ENCODE peak calls at places on chromosome 15, in nine cellular contexts. W is cardiac fibroblast; D is HCT116; T is CD8-positive, alpha-beta T cell; O is RWPE1; P is lower lobe of right lung; Y is heart right ventricle; V is epithelial cell of esophagus; J is AG04449. N is an unnamed sample.

GRCh38 chr15:38176155-38176554 is 76.5 kb upstream of the SPRED1 start:
- DNase-seq in W (peak), D (no peak), T (no peak), O (peak), P (no peak), Y (no peak), V (peak), J (peak), N (no peak)

GRCh38 chr15:25136119-25136518 is 181.3 kb downstream of the SNRPN start:
- DNase-seq in W (peak), D (no peak), T (no peak), O (no peak), P (no peak), Y (no peak), V (peak), J (no peak), N (no peak)

GRCh38 chr15:34182942-34183341 is 27.0 kb downstream of the KATNBL1 start:
- DNase-seq in W (no peak), D (no peak), T (no peak), O (peak), P (no peak), Y (no peak), V (peak), J (no peak), N (no peak)

GRCh38 chr15:73869216-73869995 is 4.0 kb upstream of the TBC1D21 start:
- DNase-seq in W (no peak), D (no peak), T (no peak), O (no peak), P (no peak), Y (no peak), V (no peak), J (no peak), N (no peak)

GRCh38 chr15:39179980-39180379 is 400.9 kb upstream of the THBS1 start:
- DNase-seq in W (no peak), D (no peak), T (no peak), O (no peak), P (no peak), Y (no peak), V (no peak), J (no peak), N (no peak)

GRCh38 chr15:74727727-74728126 is 2.4 kb upstream of the CYP1A1 start:
- DNase-seq in W (no peak), D (no peak), T (no peak), O (no peak), P (no peak), Y (peak), V (no peak), J (no peak), N (no peak)

GRCh38 chr15:77697893-77698292 is 65.2 kb upstream of the LINGO1 start:
- DNase-seq in W (no peak), D (no peak), T (no peak), O (no peak), P (no peak), Y (no peak), V (no peak), J (no peak), N (no peak)

GRCh38 chr15:49832421-49832980 is 211.7 kb downstream of the DTWD1 start:
- DNase-seq in W (peak), D (no peak), T (no peak), O (no peak), P (no peak), Y (no peak), V (peak), J (no peak), N (no peak)

GRCh38 chr15:101723161-101723873 is 956 bp downstream of the TARS3 start:
- DNase-seq in W (peak), D (no peak), T (peak), O (peak), P (no peak), Y (no peak), V (peak), J (no peak), N (no peak)

DNA sequence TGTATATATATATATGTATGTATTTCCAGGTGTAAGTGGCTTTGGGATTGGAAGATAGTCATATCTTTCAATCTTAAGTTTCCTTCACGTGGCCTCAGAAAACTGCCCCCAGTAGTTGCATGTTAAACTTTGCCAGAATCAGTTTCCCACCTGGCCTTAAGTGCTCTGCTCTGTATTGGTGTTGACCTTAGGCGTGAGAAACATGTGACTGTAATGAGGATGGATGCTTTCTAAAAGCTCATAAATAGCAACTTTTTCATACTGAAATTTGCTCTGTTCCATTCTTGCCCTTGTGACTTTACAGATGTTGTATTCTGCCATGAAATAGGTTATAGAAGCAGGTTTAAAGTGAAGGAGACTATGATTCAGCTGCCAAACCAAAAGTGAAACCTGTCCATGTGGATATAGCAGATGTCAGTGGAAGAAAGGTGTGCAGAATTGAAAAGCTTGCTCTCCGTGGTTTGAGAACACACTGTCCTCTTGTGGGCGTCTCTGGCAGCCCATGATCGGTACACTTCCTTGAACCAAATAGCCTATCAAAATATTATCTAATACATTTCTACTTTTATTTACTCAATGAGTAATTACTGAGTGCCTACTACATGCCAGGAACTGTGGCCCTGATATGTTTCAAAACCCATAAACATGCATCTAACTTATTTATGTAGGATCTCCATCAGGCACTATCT is 15.8 kb downstream of the SCG5 start:
- DNase-seq in W (peak), D (no peak), T (no peak), O (peak), P (no peak), Y (no peak), V (peak), J (no peak), N (no peak)
- TF ChIP-seq CTCF in W (peak), D (no peak), T (no peak), O (peak), P (no peak), Y (no peak), V (peak), J (no peak), N (no peak)

GRCh38 chr15:92693922-92694331 is 38.4 kb upstream of the FAM174B start:
- DNase-seq in W (peak), D (peak), T (no peak), O (no peak), P (no peak), Y (no peak), V (no peak), J (no peak), N (no peak)
- TF ChIP-seq CTCF in W (peak), D (peak), T (no peak), O (no peak), P (no peak), Y (no peak), V (peak), J (peak), N (no peak)

DNA sequence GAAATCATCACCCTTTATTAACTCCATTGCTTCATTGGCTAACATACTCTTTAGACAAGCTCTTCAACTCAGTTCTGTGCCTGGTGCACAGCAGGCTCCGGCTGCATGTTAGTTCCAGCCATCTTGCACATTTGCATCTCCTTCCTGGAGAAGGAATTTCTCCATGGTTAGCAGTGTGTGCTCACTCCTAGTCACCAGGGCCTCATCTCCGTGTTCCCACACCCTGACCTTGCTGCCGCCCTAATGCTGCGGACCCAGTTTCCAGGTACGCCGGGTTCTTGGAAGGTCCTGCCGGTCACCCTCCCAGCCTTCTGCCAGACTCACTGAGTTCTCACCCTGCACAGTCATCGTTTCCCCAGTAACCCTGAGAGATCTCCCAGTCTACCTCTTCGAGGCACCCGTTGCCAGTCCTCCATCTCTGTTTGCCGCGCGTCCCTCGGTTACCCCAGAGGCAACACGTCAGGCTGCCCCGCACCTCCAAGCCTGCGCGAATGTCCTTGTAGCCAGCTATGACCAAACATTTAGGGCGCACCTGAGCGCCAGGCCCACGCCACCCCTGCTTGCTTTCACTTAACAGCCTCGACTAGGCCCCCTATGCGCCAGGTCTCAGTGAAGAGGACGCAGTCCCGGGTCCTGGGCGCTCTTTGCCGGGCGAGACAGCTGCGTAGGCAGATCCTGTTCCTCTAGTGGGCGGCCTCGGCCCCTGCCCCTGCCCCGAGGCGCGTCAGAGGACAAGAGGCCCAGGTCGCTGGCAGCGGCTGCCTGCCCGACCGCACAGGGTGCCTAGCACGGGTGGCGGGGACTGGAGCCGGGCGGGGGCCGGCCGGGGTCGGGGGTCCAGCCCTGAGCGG is 744 bp upstream of the ZNF592 start:
- DNase-seq in W (peak), D (no peak), T (peak), O (peak), P (peak), Y (peak), V (peak), J (no peak), N (peak)
- TF ChIP-seq CTCF in W (peak), D (no peak), T (no peak), O (no peak), P (peak), Y (no peak), V (no peak), J (peak), N (no peak)

DNA sequence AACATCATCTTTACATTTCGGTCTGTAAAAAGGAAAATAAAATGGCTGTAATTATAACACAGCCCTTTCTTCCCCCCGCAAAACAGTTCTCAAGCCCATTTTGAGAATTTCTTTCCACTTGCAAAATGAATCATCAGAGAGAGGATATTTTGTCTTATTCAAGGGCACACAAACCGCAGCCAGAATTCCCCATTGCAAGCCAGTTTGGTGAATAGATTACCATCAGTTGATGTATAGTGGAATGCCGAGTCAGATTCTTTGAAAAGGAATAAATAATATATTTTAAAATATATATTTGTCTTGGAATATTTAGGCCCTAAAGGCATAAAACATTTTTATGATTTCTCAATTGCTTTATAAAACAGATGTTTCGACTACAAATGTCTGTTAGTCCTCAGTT is 420.4 kb upstream of the SEMA6D start:
- DNase-seq in W (no peak), D (no peak), T (no peak), O (no peak), P (no peak), Y (no peak), V (no peak), J (no peak), N (no peak)
- TF ChIP-seq CTCF in W (no peak), D (no peak), T (no peak), O (no peak), P (no peak), Y (no peak), V (no peak), J (no peak), N (no peak)

DNA sequence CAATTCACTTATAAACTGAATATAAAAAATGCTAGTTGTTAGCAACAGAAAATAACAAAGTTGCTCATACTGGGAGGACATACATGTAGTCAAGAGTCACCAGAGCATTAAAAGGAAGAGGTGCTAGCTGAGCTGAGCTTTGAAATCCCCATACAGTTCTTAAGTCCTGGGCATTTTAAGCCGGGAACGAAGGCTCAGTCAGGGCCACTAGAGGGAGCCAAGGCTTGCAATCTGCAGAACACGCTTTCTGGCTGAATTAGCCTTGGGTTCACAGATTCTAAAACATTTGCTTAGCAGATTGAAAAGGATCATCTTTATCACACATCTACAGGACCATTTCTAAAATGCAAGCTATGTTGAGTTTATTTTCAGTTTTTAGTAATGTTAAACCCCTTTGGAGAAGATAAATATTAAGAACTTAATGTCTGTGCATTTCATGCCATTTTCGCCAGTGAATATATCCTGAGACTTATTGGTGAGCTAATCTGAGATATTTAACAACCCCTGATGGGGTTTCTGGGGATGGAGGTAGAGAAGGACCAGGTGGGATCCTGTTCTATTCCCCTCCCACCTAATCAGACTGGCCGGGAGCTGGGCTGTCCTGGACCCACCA is 26.3 kb upstream of the MNS1 start:
- DNase-seq in W (peak), D (peak), T (peak), O (peak), P (no peak), Y (peak), V (peak), J (peak), N (no peak)
- TF ChIP-seq CTCF in W (peak), D (peak), T (peak), O (peak), P (peak), Y (peak), V (peak), J (peak), N (peak)

GRCh38 chr15:28086175-28086703 is 12.9 kb downstream of the OCA2 start:
- DNase-seq in W (peak), D (peak), T (peak), O (peak), P (no peak), Y (no peak), V (peak), J (no peak), N (no peak)
- TF ChIP-seq CTCF in W (peak), D (peak), T (peak), O (peak), P (peak), Y (peak), V (peak), J (peak), N (peak)

GRCh38 chr15:40409366-40409765 is 3.8 kb downstream of the IVD start:
- DNase-seq in W (no peak), D (no peak), T (no peak), O (no peak), P (no peak), Y (no peak), V (no peak), J (no peak), N (no peak)
- TF ChIP-seq CTCF in W (no peak), D (no peak), T (no peak), O (no peak), P (no peak), Y (no peak), V (no peak), J (no peak), N (no peak)